ENCODE peak calls at places on chromosomes 4 and X, in seven cellular contexts. One of them, this sample, is unnamed.
A peak's percentile ranks its signal among the peaks of the same experiment; 100 is the strongest.

GRCh38 chrX:17242470-17242869 is 132.5 kb upstream of the NHS start:
- DNase-seq in hepatocyte: peak; percentile 62
- DNase-seq in CD8-positive, alpha-beta memory T cell: no peak
- DNase-seq in stimulated activated naive CD4-positive, alpha-beta T cell: no peak
- DNase-seq in IMR-90: peak; percentile 55
- DNase-seq in H54: no peak
- DNase-seq in effector CD4-positive, alpha-beta T cell: peak; percentile 5
- DNase-seq in this sample: peak; percentile 33

GRCh38 chrX:40172169-40172979 is 74.6 kb upstream of the BCOR start:
- DNase-seq in CD8-positive, alpha-beta memory T cell: no peak
- DNase-seq in stimulated activated naive CD4-positive, alpha-beta T cell: no peak
- DNase-seq in effector CD4-positive, alpha-beta T cell: no peak
- DNase-seq in hepatocyte: peak; percentile 79
- DNase-seq in H54: no peak
- DNase-seq in IMR-90: peak; percentile 44
- DNase-seq in this sample: no peak

GRCh38 chr4:80307774-80308465 is 27.6 kb upstream of the CFAP299 start:
- DNase-seq in hepatocyte: no peak
- DNase-seq in H54: no peak
- DNase-seq in effector CD4-positive, alpha-beta T cell: no peak
- DNase-seq in IMR-90: peak; percentile 79
- DNase-seq in CD8-positive, alpha-beta memory T cell: no peak
- DNase-seq in stimulated activated naive CD4-positive, alpha-beta T cell: no peak
- DNase-seq in this sample: no peak

GRCh38 chr4:15963568-15963967 is 593 bp upstream of the FGFBP2 start:
- DNase-seq in CD8-positive, alpha-beta memory T cell: peak; percentile 36
- DNase-seq in effector CD4-positive, alpha-beta T cell: no peak
- DNase-seq in H54: no peak
- DNase-seq in IMR-90: no peak
- DNase-seq in hepatocyte: no peak
- DNase-seq in stimulated activated naive CD4-positive, alpha-beta T cell: no peak
- DNase-seq in this sample: no peak

GRCh38 chrX:129956145-129956544 is 26.3 kb upstream of the BCORL1 start:
- DNase-seq in H54: no peak
- DNase-seq in CD8-positive, alpha-beta memory T cell: no peak
- DNase-seq in effector CD4-positive, alpha-beta T cell: no peak
- DNase-seq in stimulated activated naive CD4-positive, alpha-beta T cell: no peak
- DNase-seq in hepatocyte: no peak
- DNase-seq in IMR-90: no peak
- DNase-seq in this sample: no peak

GRCh38 chr4:40255722-40256281 is 59.0 kb downstream of the RHOH start:
- DNase-seq in effector CD4-positive, alpha-beta T cell: no peak
- DNase-seq in CD8-positive, alpha-beta memory T cell: no peak
- DNase-seq in stimulated activated naive CD4-positive, alpha-beta T cell: no peak
- DNase-seq in H54: peak; percentile 33
- DNase-seq in IMR-90: peak; percentile 99
- DNase-seq in hepatocyte: peak; percentile 87
- DNase-seq in this sample: no peak

GRCh38 chr4:154004859-154005520 is 216.1 kb upstream of the SFRP2 start:
- DNase-seq in stimulated activated naive CD4-positive, alpha-beta T cell: no peak
- DNase-seq in effector CD4-positive, alpha-beta T cell: no peak
- DNase-seq in hepatocyte: peak; percentile 34
- DNase-seq in CD8-positive, alpha-beta memory T cell: no peak
- DNase-seq in H54: no peak
- DNase-seq in IMR-90: no peak
- DNase-seq in this sample: no peak

GRCh38 chr4:169079942-169080827 is 70.1 kb upstream of the CBR4 start:
- DNase-seq in stimulated activated naive CD4-positive, alpha-beta T cell: no peak
- DNase-seq in effector CD4-positive, alpha-beta T cell: no peak
- DNase-seq in hepatocyte: peak; percentile 86
- DNase-seq in IMR-90: peak; percentile 77
- DNase-seq in CD8-positive, alpha-beta memory T cell: no peak
- DNase-seq in H54: peak; percentile 28
- DNase-seq in this sample: no peak

GRCh38 chr4:29307256-29307655 is 1412.9 kb upstream of the PCDH7 start:
- DNase-seq in stimulated activated naive CD4-positive, alpha-beta T cell: no peak
- DNase-seq in effector CD4-positive, alpha-beta T cell: no peak
- DNase-seq in H54: no peak
- DNase-seq in IMR-90: no peak
- DNase-seq in hepatocyte: no peak
- DNase-seq in CD8-positive, alpha-beta memory T cell: no peak
- DNase-seq in this sample: no peak

GRCh38 chr4:131054489-131055019 is 1958.6 kb downstream of the C4orf33 start:
- DNase-seq in IMR-90: no peak
- DNase-seq in H54: no peak
- DNase-seq in stimulated activated naive CD4-positive, alpha-beta T cell: no peak
- DNase-seq in effector CD4-positive, alpha-beta T cell: no peak
- DNase-seq in CD8-positive, alpha-beta memory T cell: no peak
- DNase-seq in hepatocyte: no peak
- DNase-seq in this sample: no peak

GRCh38 chrX:68834371-68835103 is 5.7 kb downstream of the EFNB1 start:
- DNase-seq in CD8-positive, alpha-beta memory T cell: no peak
- DNase-seq in stimulated activated naive CD4-positive, alpha-beta T cell: no peak
- DNase-seq in hepatocyte: no peak
- DNase-seq in effector CD4-positive, alpha-beta T cell: no peak
- DNase-seq in IMR-90: no peak
- DNase-seq in H54: no peak
- DNase-seq in this sample: no peak

GRCh38 chrX:329291-329910 is 10.8 kb upstream of the GTPBP6 start:
- DNase-seq in hepatocyte: no peak
- DNase-seq in effector CD4-positive, alpha-beta T cell: no peak
- DNase-seq in H54: no peak
- DNase-seq in CD8-positive, alpha-beta memory T cell: no peak
- DNase-seq in stimulated activated naive CD4-positive, alpha-beta T cell: no peak
- DNase-seq in IMR-90: no peak
- DNase-seq in this sample: peak; percentile 19

GRCh38 chrX:15107367-15107988 is 162.4 kb downstream of the ASB9 start:
- DNase-seq in stimulated activated naive CD4-positive, alpha-beta T cell: no peak
- DNase-seq in hepatocyte: no peak
- DNase-seq in effector CD4-positive, alpha-beta T cell: no peak
- DNase-seq in IMR-90: no peak
- DNase-seq in CD8-positive, alpha-beta memory T cell: no peak
- DNase-seq in H54: no peak
- DNase-seq in this sample: no peak

GRCh38 chr4:30380404-30380998 is 339.7 kb upstream of the PCDH7 start:
- DNase-seq in CD8-positive, alpha-beta memory T cell: no peak
- DNase-seq in stimulated activated naive CD4-positive, alpha-beta T cell: no peak
- DNase-seq in effector CD4-positive, alpha-beta T cell: no peak
- DNase-seq in H54: no peak
- DNase-seq in hepatocyte: peak; percentile 83
- DNase-seq in IMR-90: peak; percentile 73
- DNase-seq in this sample: peak; percentile 70

GRCh38 chr4:145001635-145002034 is 96.4 kb downstream of the ANAPC10 start:
- DNase-seq in H54: no peak
- DNase-seq in stimulated activated naive CD4-positive, alpha-beta T cell: no peak
- DNase-seq in effector CD4-positive, alpha-beta T cell: no peak
- DNase-seq in hepatocyte: no peak
- DNase-seq in IMR-90: peak; percentile 49
- DNase-seq in CD8-positive, alpha-beta memory T cell: no peak
- DNase-seq in this sample: no peak

GRCh38 chrX:64394059-64394873 is 986 bp downstream of the MTMR8 start:
- DNase-seq in effector CD4-positive, alpha-beta T cell: no peak
- DNase-seq in H54: no peak
- DNase-seq in CD8-positive, alpha-beta memory T cell: no peak
- DNase-seq in IMR-90: no peak
- DNase-seq in hepatocyte: no peak
- DNase-seq in stimulated activated naive CD4-positive, alpha-beta T cell: no peak
- DNase-seq in this sample: no peak

GRCh38 chr4:61541474-61541873 is 341.3 kb downstream of the ADGRL3 start:
- DNase-seq in effector CD4-positive, alpha-beta T cell: no peak
- DNase-seq in stimulated activated naive CD4-positive, alpha-beta T cell: no peak
- DNase-seq in IMR-90: no peak
- DNase-seq in H54: no peak
- DNase-seq in hepatocyte: peak; percentile 41
- DNase-seq in CD8-positive, alpha-beta memory T cell: no peak
- DNase-seq in this sample: no peak

GRCh38 chr4:36323801-36324419 is 42.5 kb downstream of the DTHD1 start:
- DNase-seq in hepatocyte: no peak
- DNase-seq in H54: no peak
- DNase-seq in stimulated activated naive CD4-positive, alpha-beta T cell: no peak
- DNase-seq in effector CD4-positive, alpha-beta T cell: no peak
- DNase-seq in IMR-90: no peak
- DNase-seq in CD8-positive, alpha-beta memory T cell: no peak
- DNase-seq in this sample: no peak

GRCh38 chr4:111174331-111174730 is 551.5 kb upstream of the PITX2 start:
- DNase-seq in hepatocyte: no peak
- DNase-seq in effector CD4-positive, alpha-beta T cell: no peak
- DNase-seq in stimulated activated naive CD4-positive, alpha-beta T cell: no peak
- DNase-seq in CD8-positive, alpha-beta memory T cell: no peak
- DNase-seq in H54: no peak
- DNase-seq in IMR-90: no peak
- DNase-seq in this sample: no peak

GRCh38 chr4:5355846-5356245 is 304.6 kb downstream of the STK32B start:
- DNase-seq in IMR-90: no peak
- DNase-seq in hepatocyte: no peak
- DNase-seq in CD8-positive, alpha-beta memory T cell: no peak
- DNase-seq in H54: no peak
- DNase-seq in effector CD4-positive, alpha-beta T cell: no peak
- DNase-seq in stimulated activated naive CD4-positive, alpha-beta T cell: no peak
- DNase-seq in this sample: no peak

GRCh38 chr4:153676984-153677383 is 7.1 kb upstream of the TLR2 start:
- DNase-seq in H54: peak; percentile 31
- DNase-seq in stimulated activated naive CD4-positive, alpha-beta T cell: no peak
- DNase-seq in effector CD4-positive, alpha-beta T cell: no peak
- DNase-seq in CD8-positive, alpha-beta memory T cell: no peak
- DNase-seq in hepatocyte: no peak
- DNase-seq in IMR-90: peak; percentile 63
- DNase-seq in this sample: no peak

GRCh38 chrX:20181563-20182329 is 40.1 kb upstream of the EIF1AX start:
- DNase-seq in IMR-90: no peak
- DNase-seq in stimulated activated naive CD4-positive, alpha-beta T cell: no peak
- DNase-seq in effector CD4-positive, alpha-beta T cell: no peak
- DNase-seq in CD8-positive, alpha-beta memory T cell: no peak
- DNase-seq in hepatocyte: no peak
- DNase-seq in H54: no peak
- DNase-seq in this sample: no peak

GRCh38 chrX:134807039-134807729 is 148.9 kb upstream of the PLAC1 start:
- DNase-seq in CD8-positive, alpha-beta memory T cell: peak; percentile 78
- DNase-seq in stimulated activated naive CD4-positive, alpha-beta T cell: peak; percentile 84
- DNase-seq in effector CD4-positive, alpha-beta T cell: peak; percentile 84
- DNase-seq in hepatocyte: peak; percentile 94
- DNase-seq in IMR-90: peak; percentile 95
- DNase-seq in H54: peak; percentile 58
- DNase-seq in this sample: peak; percentile 82

GRCh38 chrX:123884809-123885408 is 25.1 kb downstream of the XIAP start:
- DNase-seq in stimulated activated naive CD4-positive, alpha-beta T cell: peak; percentile 0
- DNase-seq in effector CD4-positive, alpha-beta T cell: peak; percentile 28
- DNase-seq in hepatocyte: peak; percentile 73
- DNase-seq in H54: peak; percentile 19
- DNase-seq in IMR-90: peak; percentile 52
- DNase-seq in CD8-positive, alpha-beta memory T cell: no peak
- DNase-seq in this sample: no peak

GRCh38 chrX:155662297-155662696 is 49.5 kb upstream of the TMLHE start:
- DNase-seq in H54: no peak
- DNase-seq in hepatocyte: no peak
- DNase-seq in IMR-90: no peak
- DNase-seq in CD8-positive, alpha-beta memory T cell: no peak
- DNase-seq in stimulated activated naive CD4-positive, alpha-beta T cell: no peak
- DNase-seq in effector CD4-positive, alpha-beta T cell: no peak
- DNase-seq in this sample: no peak

GRCh38 chr4:75699299-75699698 is 25.1 kb upstream of the USO1 start:
- DNase-seq in IMR-90: no peak
- DNase-seq in hepatocyte: no peak
- DNase-seq in H54: no peak
- DNase-seq in stimulated activated naive CD4-positive, alpha-beta T cell: no peak
- DNase-seq in CD8-positive, alpha-beta memory T cell: no peak
- DNase-seq in effector CD4-positive, alpha-beta T cell: no peak
- DNase-seq in this sample: no peak

GRCh38 chr4:101191302-101192098 is 155.8 kb downstream of the PPP3CA start:
- DNase-seq in effector CD4-positive, alpha-beta T cell: no peak
- DNase-seq in CD8-positive, alpha-beta memory T cell: no peak
- DNase-seq in hepatocyte: peak; percentile 20
- DNase-seq in IMR-90: peak; percentile 92
- DNase-seq in H54: no peak
- DNase-seq in stimulated activated naive CD4-positive, alpha-beta T cell: no peak
- DNase-seq in this sample: peak; percentile 23

This sample was measured in glutamatergic neuron.